ENCODE peak calls at places on chromosomes 6 and 20, in four cellular contexts. H is activated naive CD8-positive, alpha-beta T cell treated with anti-CD3 and anti-CD28 coated beads, Interleukin-2, amount 50 U/mL, for 24 hours; S is RPMI8226; E is ELR. R is an unnamed sample.
A peak's percentile ranks its signal among the peaks of the same experiment; 100 is the strongest.

GRCh38 chr20:31523361-31524283 is 9.4 kb downstream of the HM13 start:
- DNase-seq in H (no peak), S (no peak), E (no peak), R (no peak)

GRCh38 chr20:4805663-4806449 is 84.1 kb downstream of the PRND start:
- DNase-seq in H (no peak), S (no peak), E (no peak), R (no peak)

GRCh38 chr6:30720738-30721197 is 616 bp downstream of the TUBB start:
- DNase-seq in H (peak; percentile 71), S (peak; percentile 90), E (peak; percentile 74), R (no peak)

GRCh38 chr20:44576297-44576696 is 6.1 kb upstream of the PKIG start:
- DNase-seq in H (no peak), S (peak; percentile 38), E (peak; percentile 72), R (no peak)

GRCh38 chr6:35219683-35220326 is 6.0 kb downstream of the SCUBE3 start:
- DNase-seq in H (no peak), S (no peak), E (peak; percentile 28), R (no peak)

GRCh38 chr6:36129889-36130671 is at the start of gene MAPK13:
- DNase-seq in H (peak; percentile 47), S (peak; percentile 81), E (peak; percentile 23), R (no peak)

GRCh38 chr6:125421853-125422252 is 120.1 kb upstream of the HDDC2 start:
- DNase-seq in H (no peak), S (no peak), E (peak; percentile 35), R (no peak)

GRCh38 chr6:36657942-36658544 is 20.5 kb upstream of the CDKN1A start:
- DNase-seq in H (no peak), S (no peak), E (peak; percentile 68), R (no peak)

GRCh38 chr6:17580518-17581048 is 19.5 kb upstream of the FAM8A1 start:
- DNase-seq in H (peak; percentile 24), S (no peak), E (peak; percentile 54), R (no peak)

GRCh38 chr6:17610835-17611234 is 10.7 kb downstream of the FAM8A1 start:
- DNase-seq in H (no peak), S (no peak), E (no peak), R (no peak)

GRCh38 chr20:38141154-38141888 is 23.7 kb downstream of the TGM2 start:
- DNase-seq in H (no peak), S (no peak), E (no peak), R (no peak)

GRCh38 chr6:35919085-35919826 is 1.6 kb downstream of the SRPK1 start:
- DNase-seq in H (no peak), S (peak; percentile 56), E (peak; percentile 57), R (no peak)

GRCh38 chr6:144159727-144160126 is 9.4 kb downstream of the STX11 start:
- DNase-seq in H (no peak), S (no peak), E (no peak), R (no peak)

GRCh38 chr20:19889011-19889953 is 127.9 kb upstream of the NAA20 start:
- DNase-seq in H (no peak), S (no peak), E (peak; percentile 67), R (no peak)

GRCh38 chr6:141752677-141753076 is 380.0 kb upstream of the GJE1 start:
- DNase-seq in H (no peak), S (peak; percentile 12), E (peak; percentile 13), R (no peak)

GRCh38 chr6:166484863-166485262 is 101.6 kb downstream of the RAMACL start:
- DNase-seq in H (no peak), S (no peak), E (no peak), R (no peak)

GRCh38 chr6:32868257-32868788 is 14.3 kb downstream of the PSMB9 start:
- DNase-seq in H (peak; percentile 88), S (peak; percentile 84), E (peak; percentile 80), R (peak; percentile 21)